ENCODE peak calls at places on chromosome 16, in seven cellular contexts. Q is mucosa of descending colon, X is Caco-2, W is astrocyte of the spinal cord, F is AG04450, Y is upper lobe of right lung, U is PC-9. V is an unnamed sample.

GRCh38 chr16:67547423-67548264 is 14.7 kb upstream of the CTCF start:
- DNase-seq in F (no peak), X (no peak), Q (peak; percentile 41), W (no peak), U (no peak), Y (peak; percentile 61), V (no peak)

GRCh38 chr16:23383881-23384280 is 69.1 kb downstream of the COG7 start:
- DNase-seq in U (no peak), F (no peak), X (no peak), Q (no peak), W (no peak), Y (no peak), V (no peak)

GRCh38 chr16:75122609-75123008 is 6.0 kb upstream of the LDHD start:
- DNase-seq in Y (no peak), F (no peak), W (no peak), X (no peak), U (no peak), Q (no peak), V (no peak)

GRCh38 chr16:63581560-63581959 is 1540.3 kb downstream of the CDH11 start:
- DNase-seq in Y (no peak), Q (no peak), U (no peak), X (no peak), F (no peak), W (no peak), V (no peak)

GRCh38 chr16:46817961-46818360 is 13.0 kb downstream of the C16orf87 start:
- DNase-seq in Y (no peak), X (no peak), U (no peak), W (peak; percentile 28), Q (no peak), F (no peak), V (no peak)

GRCh38 chr16:85556456-85557082 is 56.6 kb upstream of the GSE1 start:
- DNase-seq in Y (peak; percentile 88), U (peak; percentile 21), Q (peak; percentile 71), W (peak; percentile 24), X (peak; percentile 54), F (no peak), V (peak; percentile 39)

GRCh38 chr16:83554096-83554495 is 253.7 kb upstream of the HSBP1 start:
- DNase-seq in W (no peak), Q (no peak), F (no peak), X (no peak), Y (no peak), U (no peak), V (no peak)

GRCh38 chr16:24516900-24517669 is 22.3 kb upstream of the RBBP6 start:
- DNase-seq in Q (peak; percentile 91), Y (peak; percentile 75), W (peak; percentile 83), U (peak; percentile 83), F (peak; percentile 74), X (peak; percentile 85), V (peak; percentile 91)

GRCh38 chr16:3484328-3485096 is 10.8 kb downstream of the C16orf90 start:
- DNase-seq in Q (no peak), U (no peak), F (no peak), Y (no peak), W (no peak), X (no peak), V (no peak)

GRCh38 chr16:27745348-27745747 is 195.4 kb downstream of the KATNIP start:
- DNase-seq in Q (no peak), F (no peak), W (peak; percentile 14), U (no peak), Y (no peak), X (peak; percentile 23), V (no peak)

GRCh38 chr16:12456355-12456754 is 347.3 kb downstream of the CPPED1 start:
- DNase-seq in Q (no peak), U (no peak), F (no peak), Y (no peak), W (no peak), X (no peak), V (no peak)

GRCh38 chr16:47979783-47980182 is 176.0 kb downstream of the ABCC12 start:
- DNase-seq in Y (no peak), U (no peak), Q (no peak), X (no peak), W (no peak), F (no peak), V (no peak)

GRCh38 chr16:55759983-55760664 is 72.8 kb downstream of the CES1 start:
- DNase-seq in X (peak; percentile 47), Q (peak; percentile 29), U (no peak), W (no peak), Y (no peak), F (no peak), V (no peak)

GRCh38 chr16:49493836-49494235 is 120.2 kb downstream of the C16orf78 start:
- DNase-seq in Q (no peak), Y (peak; percentile 15), W (no peak), X (no peak), F (no peak), U (no peak), V (no peak)

GRCh38 chr16:85767569-85767968 is 16.7 kb upstream of the C16orf74 start:
- DNase-seq in W (peak; percentile 79), F (peak; percentile 52), U (peak; percentile 68), X (no peak), Q (no peak), Y (no peak), V (peak; percentile 44)

GRCh38 chr16:84212631-84213030 is 21.7 kb downstream of the ADAD2 start:
- DNase-seq in U (no peak), F (no peak), Q (no peak), W (no peak), X (no peak), Y (no peak), V (no peak)

DNA sequence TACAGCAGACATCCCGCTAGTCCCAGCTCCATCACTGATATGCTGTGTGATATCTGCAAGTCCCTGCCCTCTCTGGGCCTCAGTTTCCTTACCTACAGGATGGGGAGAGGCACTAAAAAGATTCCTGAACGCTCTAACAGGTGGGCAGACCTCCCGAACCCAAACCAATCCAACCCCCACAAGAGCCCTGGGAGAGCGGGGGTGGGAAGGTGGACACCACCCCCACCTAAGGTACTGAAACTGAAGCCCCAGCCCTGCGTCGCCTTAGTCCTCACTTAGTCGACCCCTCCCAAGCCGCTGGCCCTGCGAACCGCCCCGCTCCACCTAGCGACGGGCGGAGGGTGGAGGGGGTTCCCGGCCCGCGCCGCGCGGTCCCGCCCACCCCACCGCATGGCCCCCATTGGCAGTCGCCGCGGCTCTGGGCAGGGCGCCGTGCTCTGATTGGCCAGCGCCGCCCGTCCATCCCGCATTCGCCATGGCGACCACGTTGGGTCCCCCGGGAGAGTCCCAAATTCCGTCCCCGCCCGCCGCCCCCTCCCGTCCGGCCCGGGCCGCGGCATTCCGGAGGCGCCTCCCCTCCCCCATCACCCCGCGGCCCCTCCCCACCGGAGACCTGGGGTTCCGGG is 578 bp downstream of the CCDC102A start:
- DNase-seq in X (peak; percentile 99), U (peak; percentile 91), Q (peak; percentile 92), Y (peak; percentile 97), W (peak; percentile 89), F (peak; percentile 66), V (peak; percentile 97)
- TF ChIP-seq CTCF in X (peak; percentile 28), U (no peak), Q (no peak), Y (peak; percentile 24), W (no peak), F (peak; percentile 32), V (peak; percentile 27)

GRCh38 chr16:9302102-9302501 is 210.7 kb downstream of the HAPSTR1 start:
- DNase-seq in U (no peak), X (no peak), Q (peak; percentile 51), Y (no peak), F (no peak), W (no peak), V (no peak)

GRCh38 chr16:9300252-9300651 is 208.8 kb downstream of the HAPSTR1 start:
- DNase-seq in U (no peak), F (no peak), Q (no peak), Y (no peak), W (no peak), X (no peak), V (no peak)

GRCh38 chr16:9296273-9296593 is 204.8 kb downstream of the HAPSTR1 start:
- DNase-seq in U (no peak), F (no peak), Q (no peak), W (no peak), X (no peak), Y (no peak), V (no peak)

GRCh38 chr16:9297437-9298113 is 206.1 kb downstream of the HAPSTR1 start:
- DNase-seq in X (peak; percentile 67), Q (no peak), Y (no peak), U (peak; percentile 1), F (no peak), W (no peak), V (peak; percentile 53)
- TF ChIP-seq CTCF in X (peak; percentile 72), Q (peak; percentile 10), Y (peak; percentile 55), U (peak; percentile 58), F (no peak), W (peak; percentile 29), V (peak; percentile 82)

GRCh38 chr16:2163211-2163881 is 7.8 kb downstream of the TRAF7 start:
- DNase-seq in X (no peak), Y (no peak), Q (peak; percentile 77), F (no peak), W (no peak), U (peak; percentile 96), V (peak; percentile 89)
- TF ChIP-seq CTCF in X (no peak), Y (no peak), Q (no peak), F (no peak), W (no peak), U (no peak), V (no peak)

DNA sequence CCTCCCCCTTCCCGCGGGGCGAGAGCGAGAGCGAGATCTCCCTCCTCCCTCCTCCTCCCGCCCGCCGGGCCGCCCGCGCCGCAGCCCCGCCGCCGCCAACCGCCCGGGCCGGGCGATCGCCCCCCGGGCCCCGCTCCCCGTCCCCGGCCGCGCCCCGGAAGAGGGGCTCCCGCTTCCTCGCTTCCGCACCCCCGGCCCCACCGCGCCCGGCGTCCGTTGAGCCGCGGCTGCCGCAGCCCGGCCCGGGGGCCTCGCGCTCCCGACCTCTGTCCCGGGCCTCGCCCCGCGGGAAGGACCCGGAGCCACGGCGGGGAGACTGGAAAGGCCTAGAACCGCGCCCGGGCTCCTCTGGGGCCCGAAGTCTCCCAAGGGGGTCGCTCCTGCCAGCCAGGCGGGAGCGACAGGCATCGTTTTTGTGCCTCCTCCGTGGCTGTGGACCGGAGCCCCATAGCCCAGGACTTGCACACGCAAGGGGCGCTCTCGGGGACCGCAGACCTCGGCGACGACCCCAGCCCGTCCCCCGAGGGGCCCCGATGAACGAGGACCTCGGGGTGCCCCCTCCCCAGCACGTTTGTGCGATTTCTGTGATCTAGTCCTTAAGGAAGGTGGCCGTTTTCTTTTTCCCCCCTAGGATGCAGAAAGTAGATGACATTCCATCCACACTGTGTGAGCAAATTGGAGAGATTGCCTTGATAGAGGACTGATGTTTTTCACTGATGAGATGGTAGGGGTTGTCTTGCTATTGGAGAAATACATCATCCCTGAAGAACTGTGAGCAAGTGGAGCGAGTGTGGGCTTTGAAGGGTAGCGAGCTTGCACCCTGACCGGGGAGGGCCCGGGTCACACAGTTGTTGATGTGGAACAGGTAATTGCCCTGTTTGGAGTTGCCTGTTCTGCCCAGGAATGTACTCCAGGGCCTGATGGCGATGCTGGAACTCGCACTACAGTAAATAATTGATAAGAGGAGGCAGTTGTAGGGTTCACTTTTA is 610 bp downstream of the BANP start:
- DNase-seq in W (no peak), Q (peak; percentile 48), F (no peak), X (peak; percentile 37), Y (no peak), U (no peak), V (peak; percentile 22)
- TF ChIP-seq CTCF in W (peak; percentile 31), Q (no peak), F (peak; percentile 23), X (peak; percentile 30), Y (peak; percentile 26), U (peak; percentile 33), V (peak; percentile 16)

V was measured in Calu3.